ENCODE peak calls at places on chromosomes 12 and 14, in five cellular contexts. I is T-helper 17 cell; B is T-helper 1 cell; A is activated CD4-positive, alpha-beta T cell treated with anti-CD3 and anti-CD28 coated beads, Interleukin-2, amount 10 ng/mL, durations not matched to agents 7 days and 5 days; U is activated CD8-positive, alpha-beta T cell treated with anti-CD3 and anti-CD28 coated beads, Interleukin-2, amount 10 ng/mL, durations not matched to agents 7 days and 5 days. X is an unnamed sample.

GRCh38 chr12:43357141-43357540 is 194.9 kb downstream of the ADAMTS20 start:
- DNase-seq in I (no peak), B (no peak), A (no peak), U (no peak), X (no peak)

GRCh38 chr12:46453428-46453827 is 80.9 kb upstream of the SLC38A2 start:
- DNase-seq in I (no peak), B (no peak), A (no peak), U (no peak), X (no peak)

GRCh38 chr12:107126688-107127481 is 33.5 kb upstream of the CRY1 start:
- DNase-seq in I (no peak), B (no peak), A (peak; percentile 9), U (no peak), X (no peak)

GRCh38 chr12:91883811-91884210 is 261.8 kb downstream of the BTG1 start:
- DNase-seq in I (no peak), B (no peak), A (no peak), U (no peak), X (no peak)

GRCh38 chr12:54740882-54741281 is 92.7 kb upstream of the DCD start:
- DNase-seq in I (no peak), B (peak; percentile 6), A (no peak), U (no peak), X (no peak)

GRCh38 chr12:78562358-78563205 is 302.0 kb upstream of the SYT1 start:
- DNase-seq in I (no peak), B (no peak), A (no peak), U (no peak), X (peak; percentile 20)

GRCh38 chr14:27995688-27996087 is 770.9 kb upstream of the FOXG1 start:
- DNase-seq in I (no peak), B (no peak), A (no peak), U (no peak), X (no peak)

GRCh38 chr12:32395031-32395430 is 4.3 kb upstream of the FGD4 start:
- DNase-seq in I (no peak), B (no peak), A (no peak), U (no peak), X (no peak)

GRCh38 chr12:93737457-93738198 is 60.5 kb downstream of the CRADD start:
- DNase-seq in I (no peak), B (no peak), A (no peak), U (no peak), X (no peak)

GRCh38 chr12:52837341-52837741 is 3.2 kb upstream of the KRT79 start:
- DNase-seq in I (no peak), B (no peak), A (no peak), U (no peak), X (no peak)

GRCh38 chr12:124386059-124386458 is 91.2 kb downstream of the RFLNA start:
- DNase-seq in I (no peak), B (no peak), A (no peak), U (no peak), X (no peak)

GRCh38 chr12:76020731-76021672 is 10.6 kb downstream of the PHLDA1 start:
- DNase-seq in I (peak; percentile 49), B (peak; percentile 91), A (peak; percentile 73), U (peak; percentile 85), X (no peak)

GRCh38 chr12:52917800-52918199 is 12.9 kb upstream of the KRT8 start:
- DNase-seq in I (no peak), B (no peak), A (no peak), U (no peak), X (no peak)

GRCh38 chr12:90120627-90121026 is 412.0 kb upstream of the ATP2B1 start:
- DNase-seq in I (no peak), B (no peak), A (no peak), U (no peak), X (no peak)

GRCh38 chr14:36317650-36318049 is 2.8 kb downstream of the MBIP start:
- DNase-seq in I (no peak), B (no peak), A (no peak), U (no peak), X (no peak)

GRCh38 chr14:69263364-69263763 is 3.4 kb downstream of the GALNT16 start:
- DNase-seq in I (no peak), B (no peak), A (no peak), U (no peak), X (no peak)

GRCh38 chr14:95146079-95146771 is 11.1 kb downstream of the DICER1 start:
- DNase-seq in I (no peak), B (no peak), A (no peak), U (no peak), X (no peak)

GRCh38 chr12:41510470-41510869 is 322.4 kb downstream of the PDZRN4 start:
- DNase-seq in I (no peak), B (no peak), A (no peak), U (no peak), X (no peak)

GRCh38 chr12:110022980-110023633 is 23.9 kb downstream of the ANKRD13A start:
- DNase-seq in I (no peak), B (no peak), A (no peak), U (no peak), X (no peak)

GRCh38 chr14:50070840-50071548 is 45.4 kb downstream of the VCPKMT start:
- DNase-seq in I (no peak), B (no peak), A (no peak), U (no peak), X (no peak)

GRCh38 chr14:56787530-56787929 is 22.7 kb downstream of the OTX2 start:
- DNase-seq in I (no peak), B (no peak), A (no peak), U (no peak), X (no peak)

GRCh38 chr14:106530423-106531107 is 1004.2 kb downstream of the TMEM121 start:
- DNase-seq in I (no peak), B (peak; percentile 29), A (peak; percentile 32), U (peak; percentile 43), X (peak; percentile 13)

GRCh38 chr12:12319501-12320322 is 30.3 kb downstream of the MANSC1 start:
- DNase-seq in I (no peak), B (no peak), A (no peak), U (no peak), X (peak; percentile 80)

GRCh38 chr14:57533214-57533613 is 39.6 kb upstream of the CCDC198 start:
- DNase-seq in I (no peak), B (peak; percentile 1), A (peak; percentile 18), U (peak; percentile 32), X (no peak)

X was measured in HAP-1.